ENCODE peak calls at places on chromosomes 6 and 20, in six cellular contexts. One of them, this sample, is unnamed.
A peak's percentile ranks its signal among the peaks of the same experiment; 100 is the strongest.

GRCh38 chr6:65259080-65259479 is 447.9 kb downstream of the EYS start:
- DNase-seq in IMR-90: peak; percentile 27
- DNase-seq in cardiac muscle cell: no peak
- DNase-seq in Peyer's patch: no peak
- DNase-seq in OCI-LY7: no peak
- DNase-seq in pancreas: no peak
- DNase-seq in this sample: no peak

GRCh38 chr20:24694727-24695528 is 225.5 kb downstream of the SYNDIG1 start:
- DNase-seq in cardiac muscle cell: no peak
- DNase-seq in IMR-90: no peak
- DNase-seq in pancreas: no peak
- DNase-seq in Peyer's patch: peak; percentile 3
- DNase-seq in OCI-LY7: no peak
- DNase-seq in this sample: no peak

GRCh38 chr20:37357481-37358365 is 11.8 kb downstream of the SRC start:
- DNase-seq in pancreas: no peak
- DNase-seq in Peyer's patch: no peak
- DNase-seq in cardiac muscle cell: no peak
- DNase-seq in IMR-90: no peak
- DNase-seq in OCI-LY7: no peak
- DNase-seq in this sample: no peak

GRCh38 chr20:49799698-49800097 is 12.9 kb upstream of the SLC9A8 start:
- DNase-seq in IMR-90: no peak
- DNase-seq in Peyer's patch: no peak
- DNase-seq in cardiac muscle cell: no peak
- DNase-seq in pancreas: no peak
- DNase-seq in OCI-LY7: no peak
- DNase-seq in this sample: no peak

GRCh38 chr6:8180327-8181161 is 78.2 kb upstream of the EEF1E1 start:
- DNase-seq in pancreas: no peak
- DNase-seq in Peyer's patch: no peak
- DNase-seq in OCI-LY7: no peak
- DNase-seq in cardiac muscle cell: peak; percentile 41
- DNase-seq in IMR-90: peak; percentile 81
- DNase-seq in this sample: no peak

GRCh38 chr6:13568970-13569369 is 5.4 kb upstream of the SIRT5 start:
- DNase-seq in cardiac muscle cell: no peak
- DNase-seq in OCI-LY7: no peak
- DNase-seq in Peyer's patch: no peak
- DNase-seq in pancreas: no peak
- DNase-seq in IMR-90: no peak
- DNase-seq in this sample: no peak

GRCh38 chr6:69732045-69732444 is 64.8 kb downstream of the LMBRD1 start:
- DNase-seq in cardiac muscle cell: no peak
- DNase-seq in Peyer's patch: no peak
- DNase-seq in IMR-90: peak; percentile 31
- DNase-seq in pancreas: no peak
- DNase-seq in OCI-LY7: no peak
- DNase-seq in this sample: no peak

GRCh38 chr6:124722479-124722878 is 239.8 kb upstream of the RNF217 start:
- DNase-seq in Peyer's patch: no peak
- DNase-seq in OCI-LY7: no peak
- DNase-seq in IMR-90: no peak
- DNase-seq in pancreas: no peak
- DNase-seq in cardiac muscle cell: no peak
- DNase-seq in this sample: no peak

GRCh38 chr6:93248591-93248990 is 170.8 kb downstream of the EPHA7 start:
- DNase-seq in cardiac muscle cell: no peak
- DNase-seq in OCI-LY7: no peak
- DNase-seq in IMR-90: no peak
- DNase-seq in Peyer's patch: no peak
- DNase-seq in pancreas: no peak
- DNase-seq in this sample: no peak

GRCh38 chr6:137925299-137925698 is 58.2 kb downstream of the TNFAIP3 start:
- DNase-seq in cardiac muscle cell: no peak
- DNase-seq in OCI-LY7: no peak
- DNase-seq in pancreas: no peak
- DNase-seq in Peyer's patch: no peak
- DNase-seq in IMR-90: no peak
- DNase-seq in this sample: no peak
- TF ChIP-seq CTCF in cardiac muscle cell: no peak
- TF ChIP-seq CTCF in OCI-LY7: no peak
- TF ChIP-seq CTCF in pancreas: no peak
- TF ChIP-seq CTCF in Peyer's patch: no peak
- TF ChIP-seq CTCF in IMR-90: no peak
- TF ChIP-seq CTCF in this sample: no peak

DNA sequence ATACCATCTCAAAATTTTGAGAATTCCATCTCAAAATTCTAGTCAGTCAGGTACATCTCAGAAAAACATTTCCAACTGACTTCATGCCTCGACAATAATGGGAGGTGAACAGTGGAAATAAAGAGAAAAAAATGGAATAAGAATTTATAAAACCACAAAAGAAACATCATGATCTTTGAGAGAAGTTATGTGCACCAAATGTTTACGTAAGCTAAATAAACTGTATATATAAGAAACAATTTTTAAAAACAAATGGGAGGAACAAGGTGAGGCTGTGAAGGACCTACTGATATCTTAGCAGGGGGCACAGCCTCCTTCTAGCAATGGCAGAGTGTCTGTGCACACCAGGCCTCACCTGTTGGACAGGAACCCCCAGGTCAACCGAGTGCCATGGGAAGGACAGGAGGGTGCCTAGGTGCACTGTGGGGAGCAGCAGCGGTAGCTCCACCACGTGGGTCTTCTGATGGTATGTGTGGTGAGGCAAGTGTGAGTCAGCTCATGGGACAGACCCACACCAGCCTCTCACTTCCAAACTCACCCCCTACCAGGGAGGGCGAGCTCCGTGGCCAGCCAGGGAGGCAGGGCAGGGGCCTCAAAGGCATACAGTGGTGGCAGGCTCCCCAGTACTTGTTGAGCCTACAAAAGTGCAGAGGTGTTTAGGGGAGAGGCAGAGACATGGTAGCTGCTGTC is 23.2 kb downstream of the DIDO1 start:
- DNase-seq in Peyer's patch: no peak
- DNase-seq in IMR-90: peak; percentile 83
- DNase-seq in cardiac muscle cell: no peak
- DNase-seq in OCI-LY7: no peak
- DNase-seq in pancreas: no peak
- DNase-seq in this sample: no peak
- H3K36me3 ChIP-seq in Peyer's patch: no peaks in the 10 kb centered on the region
- H3K36me3 ChIP-seq in IMR-90: peaks cover 49% of the 10 kb centered on the region
- H3K36me3 ChIP-seq in cardiac muscle cell: peaks cover 62% of the 10 kb centered on the region
- H3K36me3 ChIP-seq in OCI-LY7: peaks cover 77% of the 10 kb centered on the region
- H3K36me3 ChIP-seq in pancreas: peaks cover 18% of the 10 kb centered on the region
- H3K36me3 ChIP-seq in this sample: peaks cover 37% of the 10 kb centered on the region

DNA sequence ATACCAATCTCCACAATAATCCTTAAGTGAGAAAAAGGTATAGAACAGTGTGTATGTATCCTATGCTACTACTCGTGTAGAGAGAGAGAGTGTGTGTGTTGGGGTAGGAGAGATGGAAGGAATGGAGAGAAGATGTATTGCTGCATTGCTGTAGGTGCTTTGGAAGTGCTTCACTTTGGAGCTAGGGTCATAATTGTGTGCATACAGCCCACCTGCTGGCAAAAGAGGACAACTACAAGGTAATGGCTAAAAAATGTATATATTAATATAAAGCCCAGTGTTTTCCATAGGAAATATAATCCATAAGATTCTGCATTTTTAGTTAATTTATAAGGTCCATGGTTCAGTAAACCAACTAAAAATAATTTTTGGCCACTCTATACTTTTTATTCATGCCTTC is 36.1 kb downstream of the SERAC1 start:
- DNase-seq in Peyer's patch: no peak
- DNase-seq in cardiac muscle cell: peak; percentile 36
- DNase-seq in IMR-90: peak; percentile 34
- DNase-seq in pancreas: no peak
- DNase-seq in OCI-LY7: peak; percentile 41
- DNase-seq in this sample: no peak
- TF ChIP-seq CTCF in Peyer's patch: no peak
- TF ChIP-seq CTCF in cardiac muscle cell: peak; percentile 55
- TF ChIP-seq CTCF in IMR-90: peak; percentile 42
- TF ChIP-seq CTCF in pancreas: no peak
- TF ChIP-seq CTCF in OCI-LY7: peak; percentile 77
- TF ChIP-seq CTCF in this sample: peak; percentile 45

GRCh38 chr6:44435500-44435899 is 48.0 kb downstream of the CDC5L start:
- DNase-seq in IMR-90: no peak
- DNase-seq in OCI-LY7: no peak
- DNase-seq in cardiac muscle cell: no peak
- DNase-seq in Peyer's patch: no peak
- DNase-seq in pancreas: no peak
- DNase-seq in this sample: no peak

GRCh38 chr6:44432726-44433125 is 45.2 kb downstream of the CDC5L start:
- DNase-seq in IMR-90: no peak
- DNase-seq in OCI-LY7: no peak
- DNase-seq in pancreas: no peak
- DNase-seq in Peyer's patch: no peak
- DNase-seq in cardiac muscle cell: no peak
- DNase-seq in this sample: no peak

GRCh38 chr6:44431118-44431725 is 43.7 kb downstream of the CDC5L start:
- DNase-seq in pancreas: no peak
- DNase-seq in OCI-LY7: peak; percentile 55
- DNase-seq in Peyer's patch: no peak
- DNase-seq in cardiac muscle cell: peak; percentile 59
- DNase-seq in IMR-90: peak; percentile 73
- DNase-seq in this sample: no peak

GRCh38 chr6:44430322-44430721 is 42.8 kb downstream of the CDC5L start:
- DNase-seq in Peyer's patch: no peak
- DNase-seq in pancreas: no peak
- DNase-seq in OCI-LY7: no peak
- DNase-seq in IMR-90: peak; percentile 59
- DNase-seq in cardiac muscle cell: no peak
- DNase-seq in this sample: no peak

DNA sequence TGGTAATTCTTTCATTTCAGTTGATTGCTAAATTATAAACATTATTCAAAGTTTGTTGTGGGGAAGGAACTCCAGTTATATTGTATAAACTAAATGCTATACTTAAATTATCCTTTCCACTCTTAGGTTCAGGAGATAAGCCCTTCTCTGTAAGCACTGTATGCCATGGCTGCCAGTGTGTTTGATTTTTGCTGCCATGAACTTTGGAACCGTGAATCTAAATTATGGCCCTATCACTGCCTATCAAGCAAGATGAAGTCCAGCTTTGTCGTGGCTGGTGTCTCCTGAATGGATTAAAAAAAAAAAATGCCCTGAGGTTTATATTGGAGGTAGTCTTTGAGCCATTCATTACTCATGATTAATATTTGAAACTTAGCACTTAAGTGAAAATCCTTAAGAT is 44.7 kb downstream of the CDC5L start:
- DNase-seq in cardiac muscle cell: no peak
- DNase-seq in OCI-LY7: no peak
- DNase-seq in pancreas: no peak
- DNase-seq in IMR-90: no peak
- DNase-seq in Peyer's patch: no peak
- DNase-seq in this sample: no peak
- H3K36me3 ChIP-seq in cardiac muscle cell: peaks cover 18% of the 10 kb centered on the region
- H3K36me3 ChIP-seq in OCI-LY7: peaks cover 93% of the 10 kb centered on the region
- H3K36me3 ChIP-seq in pancreas: no peaks in the 10 kb centered on the region
- H3K36me3 ChIP-seq in IMR-90: peaks cover 3% of the 10 kb centered on the region
- H3K36me3 ChIP-seq in Peyer's patch: no peaks in the 10 kb centered on the region
- H3K36me3 ChIP-seq in this sample: peaks cover 2% of the 10 kb centered on the region

DNA sequence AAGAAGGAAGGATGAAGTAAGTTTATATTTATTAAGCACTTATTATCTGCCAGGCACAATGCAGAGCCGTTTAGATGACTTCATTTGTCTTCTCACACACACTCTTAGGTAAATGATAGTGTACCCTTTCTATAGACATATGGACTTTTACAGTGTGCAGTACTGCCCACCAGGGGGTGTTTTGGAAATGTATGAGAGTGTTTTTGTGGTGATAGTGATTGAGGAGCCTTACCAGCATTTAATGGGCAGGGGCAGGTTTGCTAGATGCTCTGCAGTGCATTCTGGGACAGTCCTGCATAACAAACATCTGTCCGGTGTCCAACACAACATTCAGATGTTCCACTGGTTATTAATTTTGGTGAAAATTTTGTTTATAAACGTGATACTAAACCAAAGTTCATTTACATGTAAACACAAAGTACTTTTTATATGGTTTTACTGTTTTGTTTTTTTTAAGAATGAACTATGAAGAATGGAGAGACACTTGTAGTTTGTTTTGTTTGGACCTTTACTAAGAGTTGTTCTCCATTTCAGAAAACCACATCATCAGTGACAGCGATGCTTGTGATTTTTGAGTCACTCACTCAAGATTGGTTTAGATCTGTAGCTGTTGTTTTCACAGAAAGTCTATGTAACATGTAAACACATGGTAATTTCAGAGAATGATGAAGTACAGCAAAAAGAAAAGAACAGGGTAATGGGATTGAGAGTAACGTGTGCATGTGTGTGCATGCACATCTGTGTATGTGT is 19.9 kb downstream of the KCNS1 start:
- DNase-seq in cardiac muscle cell: peak; percentile 3
- DNase-seq in pancreas: no peak
- DNase-seq in IMR-90: peak; percentile 52
- DNase-seq in Peyer's patch: no peak
- DNase-seq in OCI-LY7: peak; percentile 16
- DNase-seq in this sample: no peak
- TF ChIP-seq CTCF in cardiac muscle cell: peak; percentile 60
- TF ChIP-seq CTCF in pancreas: no peak
- TF ChIP-seq CTCF in IMR-90: peak; percentile 46
- TF ChIP-seq CTCF in Peyer's patch: no peak
- TF ChIP-seq CTCF in OCI-LY7: peak; percentile 71
- TF ChIP-seq CTCF in this sample: peak; percentile 46

GRCh38 chr6:20415304-20416062 is 13.8 kb downstream of the E2F3 start:
- DNase-seq in cardiac muscle cell: no peak
- DNase-seq in pancreas: no peak
- DNase-seq in Peyer's patch: no peak
- DNase-seq in IMR-90: no peak
- DNase-seq in OCI-LY7: no peak
- DNase-seq in this sample: no peak
- H3K36me3 ChIP-seq in cardiac muscle cell: no peaks in the 10 kb centered on the region
- H3K36me3 ChIP-seq in pancreas: no peaks in the 10 kb centered on the region
- H3K36me3 ChIP-seq in Peyer's patch: no peaks in the 10 kb centered on the region
- H3K36me3 ChIP-seq in IMR-90: peaks cover 9% of the 10 kb centered on the region
- H3K36me3 ChIP-seq in OCI-LY7: peaks cover 84% of the 10 kb centered on the region
- H3K36me3 ChIP-seq in this sample: no peaks in the 10 kb centered on the region

GRCh38 chr20:57755609-57756008 is 45.8 kb upstream of the PMEPA1 start:
- DNase-seq in Peyer's patch: no peak
- DNase-seq in IMR-90: no peak
- DNase-seq in cardiac muscle cell: no peak
- DNase-seq in OCI-LY7: no peak
- DNase-seq in pancreas: no peak
- DNase-seq in this sample: no peak
- TF ChIP-seq CTCF in Peyer's patch: no peak
- TF ChIP-seq CTCF in IMR-90: no peak
- TF ChIP-seq CTCF in cardiac muscle cell: no peak
- TF ChIP-seq CTCF in OCI-LY7: no peak
- TF ChIP-seq CTCF in pancreas: no peak
- TF ChIP-seq CTCF in this sample: no peak

GRCh38 chr6:135043854-135044253 is 10.8 kb downstream of the HBS1L start:
- DNase-seq in pancreas: no peak
- DNase-seq in IMR-90: no peak
- DNase-seq in cardiac muscle cell: no peak
- DNase-seq in Peyer's patch: no peak
- DNase-seq in OCI-LY7: no peak
- DNase-seq in this sample: no peak
- H3K36me3 ChIP-seq in pancreas: no peaks in the 10 kb centered on the region
- H3K36me3 ChIP-seq in IMR-90: peaks cover 8% of the 10 kb centered on the region
- H3K36me3 ChIP-seq in cardiac muscle cell: peaks cover 16% of the 10 kb centered on the region
- H3K36me3 ChIP-seq in Peyer's patch: no peaks in the 10 kb centered on the region
- H3K36me3 ChIP-seq in OCI-LY7: peaks cover 79% of the 10 kb centered on the region
- H3K36me3 ChIP-seq in this sample: peaks cover 2% of the 10 kb centered on the region